ENCODE peak calls at places on chromosomes 5 and 9, in four cellular contexts. U, E, A and X are unnamed samples.

GRCh38 chr9:89657765-89658164 is 53.0 kb downstream of the GADD45G start:
- DNase-seq in U (no peak), E (no peak), A (no peak), X (peak)

GRCh38 chr9:35827486-35827885 is 1.0 kb downstream of the FAM221B start:
- DNase-seq in U (no peak), E (peak), A (no peak), X (no peak)

GRCh38 chr5:675111-675875 is 17.9 kb downstream of the TPPP start:
- DNase-seq in U (no peak), E (no peak), A (no peak), X (no peak)

GRCh38 chr9:129864991-129865647 is 29.9 kb downstream of the USP20 start:
- DNase-seq in U (no peak), E (no peak), A (no peak), X (no peak)

GRCh38 chr9:93252116-93252780 is 68.3 kb downstream of the WNK2 start:
- DNase-seq in U (no peak), E (no peak), A (no peak), X (no peak)

GRCh38 chr9:108603141-108603540 is 252.6 kb downstream of the ACTL7B start:
- DNase-seq in U (no peak), E (no peak), A (no peak), X (no peak)

GRCh38 chr5:139788294-139788875 is 7.2 kb upstream of the PSD2 start:
- DNase-seq in U (no peak), E (no peak), A (peak), X (no peak)

GRCh38 chr9:98899399-98900056 is 44.2 kb upstream of the COL15A1 start:
- DNase-seq in U (no peak), E (peak), A (no peak), X (peak)

GRCh38 chr5:43556857-43557593 is at the start of gene PAIP1:
- DNase-seq in U (peak), E (peak), A (peak), X (peak)